ENCODE peak calls at places on chromosomes 5 and 9, in seven cellular contexts. One of them, this sample, is unnamed.

GRCh38 chr5:148993283-148993936 is 69.5 kb downstream of the SH3TC2 start:
- DNase-seq in fibroblast of pulmonary artery: no peak
- DNase-seq in activated T-cell treated with anti-CD3 and anti-CD28 coated beads for 24 hours: no peak
- DNase-seq in stimulated activated CD4-positive, alpha-beta T cell treated with anti-CD3 and anti-CD28 coated beads, TNF-alpha, amount 100 ng/mL, for 4 hours: no peak
- DNase-seq in HFF-Myc: no peak
- DNase-seq in H54: no peak
- DNase-seq in adrenal gland: no peak
- DNase-seq in this sample: no peak

GRCh38 chr9:6272229-6272597 is 56.0 kb upstream of the TPD52L3 start:
- DNase-seq in adrenal gland: no peak
- DNase-seq in HFF-Myc: no peak
- DNase-seq in H54: no peak
- DNase-seq in activated T-cell treated with anti-CD3 and anti-CD28 coated beads for 24 hours: no peak
- DNase-seq in stimulated activated CD4-positive, alpha-beta T cell treated with anti-CD3 and anti-CD28 coated beads, TNF-alpha, amount 100 ng/mL, for 4 hours: no peak
- DNase-seq in fibroblast of pulmonary artery: peak; percentile 97
- DNase-seq in this sample: peak; percentile 87

GRCh38 chr5:178551059-178551458 is 39.1 kb downstream of the COL23A1 start:
- DNase-seq in HFF-Myc: no peak
- DNase-seq in fibroblast of pulmonary artery: peak; percentile 39
- DNase-seq in H54: no peak
- DNase-seq in stimulated activated CD4-positive, alpha-beta T cell treated with anti-CD3 and anti-CD28 coated beads, TNF-alpha, amount 100 ng/mL, for 4 hours: no peak
- DNase-seq in activated T-cell treated with anti-CD3 and anti-CD28 coated beads for 24 hours: no peak
- DNase-seq in adrenal gland: no peak
- DNase-seq in this sample: no peak

GRCh38 chr9:136525841-136526499 is 19.9 kb downstream of the NOTCH1 start:
- DNase-seq in adrenal gland: no peak
- DNase-seq in stimulated activated CD4-positive, alpha-beta T cell treated with anti-CD3 and anti-CD28 coated beads, TNF-alpha, amount 100 ng/mL, for 4 hours: no peak
- DNase-seq in activated T-cell treated with anti-CD3 and anti-CD28 coated beads for 24 hours: no peak
- DNase-seq in HFF-Myc: no peak
- DNase-seq in H54: no peak
- DNase-seq in fibroblast of pulmonary artery: no peak
- DNase-seq in this sample: no peak

GRCh38 chr5:112348915-112349314 is 70.2 kb downstream of the EPB41L4A start:
- DNase-seq in stimulated activated CD4-positive, alpha-beta T cell treated with anti-CD3 and anti-CD28 coated beads, TNF-alpha, amount 100 ng/mL, for 4 hours: no peak
- DNase-seq in activated T-cell treated with anti-CD3 and anti-CD28 coated beads for 24 hours: no peak
- DNase-seq in fibroblast of pulmonary artery: no peak
- DNase-seq in adrenal gland: no peak
- DNase-seq in H54: no peak
- DNase-seq in HFF-Myc: no peak
- DNase-seq in this sample: no peak

GRCh38 chr5:111645303-111645838 is 111.6 kb downstream of the NREP start:
- DNase-seq in HFF-Myc: no peak
- DNase-seq in adrenal gland: no peak
- DNase-seq in H54: no peak
- DNase-seq in fibroblast of pulmonary artery: no peak
- DNase-seq in activated T-cell treated with anti-CD3 and anti-CD28 coated beads for 24 hours: no peak
- DNase-seq in stimulated activated CD4-positive, alpha-beta T cell treated with anti-CD3 and anti-CD28 coated beads, TNF-alpha, amount 100 ng/mL, for 4 hours: no peak
- DNase-seq in this sample: no peak

GRCh38 chr9:98709968-98710965 is 1.5 kb upstream of the GABBR2 start:
- DNase-seq in adrenal gland: peak; percentile 23
- DNase-seq in activated T-cell treated with anti-CD3 and anti-CD28 coated beads for 24 hours: no peak
- DNase-seq in HFF-Myc: peak; percentile 32
- DNase-seq in stimulated activated CD4-positive, alpha-beta T cell treated with anti-CD3 and anti-CD28 coated beads, TNF-alpha, amount 100 ng/mL, for 4 hours: no peak
- DNase-seq in H54: peak; percentile 64
- DNase-seq in fibroblast of pulmonary artery: peak; percentile 83
- DNase-seq in this sample: peak; percentile 44

GRCh38 chr9:250039-250438 is 35.4 kb downstream of the DOCK8 start:
- DNase-seq in stimulated activated CD4-positive, alpha-beta T cell treated with anti-CD3 and anti-CD28 coated beads, TNF-alpha, amount 100 ng/mL, for 4 hours: no peak
- DNase-seq in adrenal gland: no peak
- DNase-seq in fibroblast of pulmonary artery: no peak
- DNase-seq in H54: no peak
- DNase-seq in activated T-cell treated with anti-CD3 and anti-CD28 coated beads for 24 hours: no peak
- DNase-seq in HFF-Myc: no peak
- DNase-seq in this sample: no peak

GRCh38 chr5:57366744-57367143 is 115.9 kb downstream of the ACTBL2 start:
- DNase-seq in H54: peak; percentile 23
- DNase-seq in adrenal gland: no peak
- DNase-seq in stimulated activated CD4-positive, alpha-beta T cell treated with anti-CD3 and anti-CD28 coated beads, TNF-alpha, amount 100 ng/mL, for 4 hours: no peak
- DNase-seq in fibroblast of pulmonary artery: peak; percentile 42
- DNase-seq in HFF-Myc: no peak
- DNase-seq in activated T-cell treated with anti-CD3 and anti-CD28 coated beads for 24 hours: no peak
- DNase-seq in this sample: peak; percentile 67

GRCh38 chr5:21236896-21237830 is 1249.2 kb upstream of the CDH18 start:
- DNase-seq in adrenal gland: no peak
- DNase-seq in activated T-cell treated with anti-CD3 and anti-CD28 coated beads for 24 hours: no peak
- DNase-seq in stimulated activated CD4-positive, alpha-beta T cell treated with anti-CD3 and anti-CD28 coated beads, TNF-alpha, amount 100 ng/mL, for 4 hours: no peak
- DNase-seq in fibroblast of pulmonary artery: peak; percentile 53
- DNase-seq in H54: no peak
- DNase-seq in HFF-Myc: no peak
- DNase-seq in this sample: peak; percentile 79

GRCh38 chr9:135075234-135076142 is 12.0 kb upstream of the OLFM1 start:
- DNase-seq in stimulated activated CD4-positive, alpha-beta T cell treated with anti-CD3 and anti-CD28 coated beads, TNF-alpha, amount 100 ng/mL, for 4 hours: no peak
- DNase-seq in adrenal gland: peak; percentile 64
- DNase-seq in H54: peak; percentile 94
- DNase-seq in HFF-Myc: no peak
- DNase-seq in activated T-cell treated with anti-CD3 and anti-CD28 coated beads for 24 hours: no peak
- DNase-seq in fibroblast of pulmonary artery: no peak
- DNase-seq in this sample: peak; percentile 9

GRCh38 chr5:57816108-57816507 is 333.5 kb upstream of the ACTBL2 start:
- DNase-seq in activated T-cell treated with anti-CD3 and anti-CD28 coated beads for 24 hours: no peak
- DNase-seq in H54: peak; percentile 29
- DNase-seq in adrenal gland: no peak
- DNase-seq in fibroblast of pulmonary artery: peak; percentile 96
- DNase-seq in stimulated activated CD4-positive, alpha-beta T cell treated with anti-CD3 and anti-CD28 coated beads, TNF-alpha, amount 100 ng/mL, for 4 hours: no peak
- DNase-seq in HFF-Myc: peak; percentile 59
- DNase-seq in this sample: peak; percentile 97

GRCh38 chr5:91101777-91102379 is 281.2 kb downstream of the ARRDC3 start:
- DNase-seq in fibroblast of pulmonary artery: peak; percentile 93
- DNase-seq in adrenal gland: peak; percentile 73
- DNase-seq in stimulated activated CD4-positive, alpha-beta T cell treated with anti-CD3 and anti-CD28 coated beads, TNF-alpha, amount 100 ng/mL, for 4 hours: peak; percentile 14
- DNase-seq in HFF-Myc: peak; percentile 76
- DNase-seq in H54: peak; percentile 32
- DNase-seq in activated T-cell treated with anti-CD3 and anti-CD28 coated beads for 24 hours: peak; percentile 27
- DNase-seq in this sample: peak; percentile 61

GRCh38 chr5:97143715-97144114 is 1.3 kb upstream of the LIX1 start:
- DNase-seq in HFF-Myc: no peak
- DNase-seq in activated T-cell treated with anti-CD3 and anti-CD28 coated beads for 24 hours: no peak
- DNase-seq in fibroblast of pulmonary artery: no peak
- DNase-seq in adrenal gland: no peak
- DNase-seq in H54: no peak
- DNase-seq in stimulated activated CD4-positive, alpha-beta T cell treated with anti-CD3 and anti-CD28 coated beads, TNF-alpha, amount 100 ng/mL, for 4 hours: no peak
- DNase-seq in this sample: no peak

GRCh38 chr5:93890657-93891056 is 149.3 kb upstream of the POU5F2 start:
- DNase-seq in activated T-cell treated with anti-CD3 and anti-CD28 coated beads for 24 hours: no peak
- DNase-seq in fibroblast of pulmonary artery: peak; percentile 13
- DNase-seq in adrenal gland: no peak
- DNase-seq in HFF-Myc: no peak
- DNase-seq in H54: no peak
- DNase-seq in stimulated activated CD4-positive, alpha-beta T cell treated with anti-CD3 and anti-CD28 coated beads, TNF-alpha, amount 100 ng/mL, for 4 hours: no peak
- DNase-seq in this sample: no peak

GRCh38 chr5:74386571-74387334 is 253.8 kb downstream of the ENC1 start:
- DNase-seq in HFF-Myc: no peak
- DNase-seq in fibroblast of pulmonary artery: peak; percentile 34
- DNase-seq in adrenal gland: no peak
- DNase-seq in H54: peak; percentile 47
- DNase-seq in activated T-cell treated with anti-CD3 and anti-CD28 coated beads for 24 hours: no peak
- DNase-seq in stimulated activated CD4-positive, alpha-beta T cell treated with anti-CD3 and anti-CD28 coated beads, TNF-alpha, amount 100 ng/mL, for 4 hours: no peak
- DNase-seq in this sample: peak; percentile 93

GRCh38 chr9:121984726-121985402 is 108.2 kb downstream of the TTLL11 start:
- DNase-seq in fibroblast of pulmonary artery: peak; percentile 88
- DNase-seq in H54: peak; percentile 59
- DNase-seq in stimulated activated CD4-positive, alpha-beta T cell treated with anti-CD3 and anti-CD28 coated beads, TNF-alpha, amount 100 ng/mL, for 4 hours: no peak
- DNase-seq in HFF-Myc: no peak
- DNase-seq in activated T-cell treated with anti-CD3 and anti-CD28 coated beads for 24 hours: no peak
- DNase-seq in adrenal gland: no peak
- DNase-seq in this sample: peak; percentile 38

GRCh38 chr9:124079176-124079925 is 67.8 kb downstream of the LHX2 start:
- DNase-seq in fibroblast of pulmonary artery: peak; percentile 58
- DNase-seq in activated T-cell treated with anti-CD3 and anti-CD28 coated beads for 24 hours: no peak
- DNase-seq in H54: peak; percentile 80
- DNase-seq in stimulated activated CD4-positive, alpha-beta T cell treated with anti-CD3 and anti-CD28 coated beads, TNF-alpha, amount 100 ng/mL, for 4 hours: no peak
- DNase-seq in adrenal gland: no peak
- DNase-seq in HFF-Myc: peak; percentile 38
- DNase-seq in this sample: no peak

GRCh38 chr5:3325811-3326568 is 269.6 kb upstream of the IRX1 start:
- DNase-seq in activated T-cell treated with anti-CD3 and anti-CD28 coated beads for 24 hours: no peak
- DNase-seq in fibroblast of pulmonary artery: no peak
- DNase-seq in adrenal gland: no peak
- DNase-seq in HFF-Myc: no peak
- DNase-seq in stimulated activated CD4-positive, alpha-beta T cell treated with anti-CD3 and anti-CD28 coated beads, TNF-alpha, amount 100 ng/mL, for 4 hours: no peak
- DNase-seq in H54: no peak
- DNase-seq in this sample: no peak